ENCODE peak calls at places on chromosomes 4 and X, in four cellular contexts. P is thyroid gland, C is GM19239, A is KBM-7. L is an unnamed sample.

GRCh38 chr4:48347282-48347921 is 6.1 kb downstream of the SLAIN2 start:
- DNase-seq in P (no peak), C (no peak), A (no peak), L (no peak)

GRCh38 chr4:112355662-112356061 is 58.5 kb downstream of the ALPK1 start:
- DNase-seq in P (no peak), C (no peak), A (no peak), L (no peak)

GRCh38 chr4:80422727-80423404 is 87.3 kb downstream of the CFAP299 start:
- DNase-seq in P (no peak), C (no peak), A (no peak), L (no peak)

GRCh38 chrX:29241831-29242230 is 654.6 kb downstream of the IL1RAPL1 start:
- DNase-seq in P (no peak), C (no peak), A (no peak), L (no peak)

GRCh38 chr4:128524311-128524710 is 236.7 kb upstream of the PGRMC2 start:
- DNase-seq in P (peak), C (no peak), A (no peak), L (no peak)

GRCh38 chrX:114028907-114029662 is 554.8 kb upstream of the HTR2C start:
- DNase-seq in P (peak), C (no peak), A (no peak), L (no peak)

GRCh38 chr4:78155616-78156105 is 98.5 kb downstream of the FRAS1 start:
- DNase-seq in P (no peak), C (no peak), A (no peak), L (no peak)

GRCh38 chrX:112851806-112852205 is 11.2 kb upstream of the AMOT start:
- DNase-seq in P (peak), C (peak), A (no peak), L (no peak)

GRCh38 chrX:66043584-66043983 is 3.7 kb upstream of the VSIG4 start:
- DNase-seq in P (no peak), C (no peak), A (no peak), L (no peak)

GRCh38 chr4:113815826-113816225 is 54.3 kb upstream of the CAMK2D start:
- DNase-seq in P (no peak), C (no peak), A (no peak), L (no peak)

GRCh38 chrX:131739823-131740222 is 195.9 kb downstream of the OR13H1 start:
- DNase-seq in P (no peak), C (no peak), A (peak), L (no peak)

GRCh38 chr4:97016186-97016945 is 1126.9 kb downstream of the STPG2 start:
- DNase-seq in P (no peak), C (no peak), A (no peak), L (no peak)

GRCh38 chrX:11264925-11265324 is 28.3 kb upstream of the AMELX start:
- DNase-seq in P (no peak), C (no peak), A (no peak), L (no peak)

GRCh38 chr4:185792384-185793146 is 19.4 kb downstream of the SORBS2 start:
- DNase-seq in P (no peak), C (no peak), A (no peak), L (no peak)

GRCh38 chr4:2484993-2485392 is 16.1 kb downstream of the RNF4 start:
- DNase-seq in P (peak), C (peak), A (peak), L (peak)

GRCh38 chr4:53613428-53613827 is 22.1 kb upstream of the LNX1 start:
- DNase-seq in P (no peak), C (no peak), A (no peak), L (no peak)

GRCh38 chrX:10109695-10110094 is 47.1 kb upstream of the CLCN4 start:
- DNase-seq in P (no peak), C (no peak), A (peak), L (no peak)

GRCh38 chr4:17567267-17567666 is 9.7 kb upstream of the LAP3 start:
- DNase-seq in P (no peak), C (no peak), A (no peak), L (no peak)

GRCh38 chr4:184400891-184401290 is 73.5 kb downstream of the IRF2 start:
- DNase-seq in P (no peak), C (no peak), A (no peak), L (no peak)

GRCh38 chr4:53128959-53129358 is 236.9 kb downstream of the SCFD2 start:
- DNase-seq in P (peak), C (no peak), A (no peak), L (no peak)

GRCh38 chrX:113920661-113921060 is 663.2 kb upstream of the HTR2C start:
- DNase-seq in P (no peak), C (no peak), A (no peak), L (no peak)

GRCh38 chr4:73869130-73870055 is at the start of gene CXCL1:
- DNase-seq in P (peak), C (no peak), A (no peak), L (no peak)

GRCh38 chrX:129719931-129720520 is 18.8 kb upstream of the XPNPEP2 start:
- DNase-seq in P (no peak), C (no peak), A (no peak), L (no peak)

GRCh38 chr4:159077702-159078495 is 25.0 kb upstream of the RAPGEF2 start:
- DNase-seq in P (no peak), C (peak), A (no peak), L (peak)

GRCh38 chr4:31078661-31079060 is 358.5 kb downstream of the PCDH7 start:
- DNase-seq in P (no peak), C (no peak), A (no peak), L (no peak)

GRCh38 chrX:23637187-23637586 is 30.1 kb upstream of the PRDX4 start:
- DNase-seq in P (no peak), C (no peak), A (no peak), L (no peak)

GRCh38 chrX:150607200-150607599 is 38.8 kb downstream of the MTM1 start:
- DNase-seq in P (no peak), C (no peak), A (peak), L (no peak)

GRCh38 chr4:151325320-151326246 is at the start of gene SH3D19:
- DNase-seq in P (peak), C (no peak), A (no peak), L (no peak)

GRCh38 chrX:106897259-106897658 is 5.9 kb downstream of the RIPPLY1 start:
- DNase-seq in P (no peak), C (no peak), A (no peak), L (no peak)